ENCODE peak calls at places on chromosomes 3 and 15, in ten cellular contexts. M, X, S, C, Y, W, P, I, G and Z are unnamed samples.
A peak's percentile ranks its signal among the peaks of the same experiment; 100 is the strongest.

GRCh38 chr3:170907519-170908234 is 760 bp downstream of the EIF5A2 start:
- DNase-seq in M (no peak), X (peak; percentile 8), S (no peak), C (peak; percentile 8), Y (no peak), W (peak; percentile 7), P (peak; percentile 44), I (peak; percentile 69), G (no peak), Z (no peak)

GRCh38 chr3:184805351-184806038 is 6.5 kb upstream of the VPS8 start:
- DNase-seq in M (no peak), X (no peak), S (no peak), C (peak; percentile 31), Y (peak; percentile 63), W (no peak), P (peak; percentile 28), I (no peak), G (no peak), Z (peak; percentile 54)

GRCh38 chr3:158846803-158847465 is 45.1 kb downstream of the MFSD1 start:
- DNase-seq in M (no peak), X (peak; percentile 65), S (no peak), C (no peak), Y (no peak), W (no peak), P (no peak), I (no peak), G (no peak), Z (no peak)

GRCh38 chr15:95287774-95288173 is 1042.7 kb upstream of the NR2F2 start:
- DNase-seq in M (no peak), X (no peak), S (no peak), C (no peak), Y (no peak), W (peak; percentile 18), P (peak; percentile 55), I (no peak), G (no peak), Z (no peak)

GRCh38 chr3:166123576-166123975 is 286.4 kb upstream of the BCHE start:
- DNase-seq in M (no peak), X (no peak), S (no peak), C (no peak), Y (no peak), W (peak; percentile 48), P (no peak), I (no peak), G (peak; percentile 14), Z (no peak)

GRCh38 chr3:43260412-43260811 is 25.9 kb upstream of the SNRK start:
- DNase-seq in M (no peak), X (no peak), S (no peak), C (no peak), Y (no peak), W (no peak), P (peak; percentile 18), I (no peak), G (no peak), Z (peak; percentile 35)

GRCh38 chr3:71956716-71957115 is 171.8 kb upstream of the PROK2 start:
- DNase-seq in M (no peak), X (no peak), S (no peak), C (no peak), Y (no peak), W (no peak), P (no peak), I (no peak), G (no peak), Z (no peak)

GRCh38 chr3:9012521-9012920 is 49.2 kb upstream of the RAD18 start:
- DNase-seq in M (no peak), X (no peak), S (no peak), C (no peak), Y (no peak), W (peak; percentile 10), P (no peak), I (no peak), G (no peak), Z (no peak)

GRCh38 chr3:96814581-96815567 is at the start of gene EPHA6:
- DNase-seq in M (no peak), X (no peak), S (peak; percentile 10), C (peak; percentile 27), Y (no peak), W (no peak), P (no peak), I (no peak), G (no peak), Z (no peak)

GRCh38 chr3:126911162-126912026 is 71.5 kb upstream of the PLXNA1 start:
- DNase-seq in M (peak; percentile 34), X (peak; percentile 97), S (no peak), C (peak; percentile 76), Y (no peak), W (peak; percentile 99), P (peak; percentile 59), I (no peak), G (peak; percentile 92), Z (peak; percentile 86)

GRCh38 chr3:78570482-78570881 is 1197.3 kb downstream of the ROBO1 start:
- DNase-seq in M (no peak), X (no peak), S (no peak), C (no peak), Y (no peak), W (no peak), P (no peak), I (no peak), G (no peak), Z (no peak)

GRCh38 chr15:99909914-99910313 is 176.7 kb upstream of the LYSMD4 start:
- DNase-seq in M (no peak), X (peak; percentile 43), S (no peak), C (no peak), Y (no peak), W (no peak), P (peak; percentile 33), I (no peak), G (no peak), Z (peak; percentile 51)

GRCh38 chr3:13461169-13462124 is 18.7 kb upstream of the HDAC11 start:
- DNase-seq in M (peak; percentile 66), X (peak; percentile 90), S (peak; percentile 67), C (no peak), Y (peak; percentile 20), W (no peak), P (peak; percentile 70), I (peak; percentile 76), G (no peak), Z (peak; percentile 74)

GRCh38 chr15:83999396-84000120 is 236.0 kb upstream of the GOLGA6L4 start:
- DNase-seq in M (no peak), X (no peak), S (no peak), C (no peak), Y (no peak), W (peak; percentile 63), P (peak; percentile 22), I (no peak), G (peak; percentile 65), Z (peak; percentile 88)

GRCh38 chr15:67750371-67750770 is 74.9 kb upstream of the SKOR1 start:
- DNase-seq in M (no peak), X (no peak), S (no peak), C (no peak), Y (no peak), W (no peak), P (no peak), I (no peak), G (no peak), Z (no peak)

GRCh38 chr3:172687501-172687900 is 23.4 kb downstream of the NCEH1 start:
- DNase-seq in M (no peak), X (no peak), S (no peak), C (no peak), Y (peak; percentile 30), W (peak; percentile 57), P (no peak), I (no peak), G (no peak), Z (no peak)

GRCh38 chr15:74345051-74345450 is 22.4 kb downstream of the CYP11A1 start:
- DNase-seq in M (no peak), X (no peak), S (no peak), C (no peak), Y (no peak), W (no peak), P (peak; percentile 40), I (peak; percentile 52), G (no peak), Z (no peak)

GRCh38 chr15:37046876-37047614 is 53.3 kb downstream of the MEIS2 start:
- DNase-seq in M (no peak), X (no peak), S (no peak), C (no peak), Y (no peak), W (peak; percentile 63), P (peak; percentile 82), I (no peak), G (no peak), Z (no peak)

GRCh38 chr3:11991751-11992150 is 12.4 kb upstream of the SYN2 start:
- DNase-seq in M (no peak), X (no peak), S (no peak), C (no peak), Y (no peak), W (no peak), P (no peak), I (no peak), G (no peak), Z (no peak)